ENCODE peak calls at places on chromosome 7, in seven cellular contexts. S, C, L, P, K, J and G are unnamed samples.

GRCh38 chr7:140899883-140900282 is 24.8 kb downstream of the BRAF start:
- DNase-seq in P (no peak), S (peak), J (no peak), K (peak), L (no peak), C (no peak), G (no peak)

GRCh38 chr7:2666588-2667250 is 21.3 kb upstream of the AMZ1 start:
- DNase-seq in P (peak), L (no peak), S (no peak), C (no peak), J (no peak), K (no peak), G (no peak)

GRCh38 chr7:158302274-158303070 is 285.2 kb downstream of the PTPRN2 start:
- DNase-seq in J (no peak), C (peak), L (no peak), S (no peak), K (no peak), P (no peak), G (no peak)

GRCh38 chr7:31214751-31215150 is 125.8 kb downstream of the NEUROD6 start:
- DNase-seq in C (no peak), K (no peak), J (no peak), L (no peak), S (no peak), P (no peak), G (no peak)

GRCh38 chr7:112322070-112322469 is 115.6 kb downstream of the ZNF277 start:
- DNase-seq in S (no peak), C (no peak), J (no peak), L (no peak), P (no peak), K (no peak), G (no peak)

GRCh38 chr7:27168265-27168947 is 3.1 kb upstream of the HOXA9 start:
- DNase-seq in P (peak), C (no peak), K (no peak), S (no peak), J (no peak), L (no peak), G (no peak)

GRCh38 chr7:28921822-28922221 is 36.3 kb downstream of the TRIL start:
- DNase-seq in K (peak), S (peak), J (peak), P (peak), L (peak), C (peak), G (peak)

GRCh38 chr7:87003872-87004798 is 55.3 kb downstream of the ELAPOR2 start:
- DNase-seq in P (no peak), S (no peak), L (peak), J (no peak), K (peak), C (no peak), G (no peak)

GRCh38 chr7:151403764-151404163 is 6.1 kb downstream of the WDR86 start:
- DNase-seq in S (no peak), P (no peak), L (no peak), J (no peak), K (no peak), C (no peak), G (no peak)

GRCh38 chr7:46547044-46547443 is 626.0 kb upstream of the IGFBP3 start:
- DNase-seq in K (no peak), S (no peak), L (no peak), J (no peak), C (no peak), P (no peak), G (no peak)

GRCh38 chr7:14233026-14233897 is 243.8 kb upstream of the ETV1 start:
- DNase-seq in K (no peak), J (peak), S (peak), L (no peak), P (peak), C (no peak), G (no peak)

GRCh38 chr7:6284055-6284400 is 11.6 kb upstream of the CYTH3 start:
- DNase-seq in P (no peak), K (no peak), L (no peak), J (no peak), S (no peak), C (no peak), G (no peak)

GRCh38 chr7:92835851-92836488 is 403 bp downstream of the CDK6 start:
- DNase-seq in C (peak), S (peak), K (peak), P (peak), L (no peak), J (no peak), G (peak)

GRCh38 chr7:227940-228339 is 35.6 kb downstream of the FAM20C start:
- DNase-seq in P (no peak), L (no peak), K (no peak), J (no peak), C (no peak), S (no peak), G (no peak)

GRCh38 chr7:125406111-125406510 is 476.5 kb upstream of the POT1 start:
- DNase-seq in C (no peak), L (no peak), P (no peak), J (no peak), S (no peak), K (no peak), G (no peak)

GRCh38 chr7:66905689-66906088 is 15.3 kb upstream of the TMEM248 start:
- DNase-seq in P (no peak), J (no peak), C (no peak), K (no peak), L (no peak), S (no peak), G (no peak)

GRCh38 chr7:66629222-66629658 is 559 bp downstream of the KCTD7 start:
- DNase-seq in S (no peak), J (no peak), P (no peak), K (peak), C (no peak), L (no peak), G (no peak)

GRCh38 chr7:135177021-135177696 is 6.7 kb upstream of the CYREN start:
- DNase-seq in L (no peak), C (no peak), J (no peak), P (no peak), S (no peak), K (peak), G (no peak)

GRCh38 chr7:157977306-157977705 is 610.3 kb downstream of the PTPRN2 start:
- DNase-seq in J (no peak), C (no peak), S (no peak), K (no peak), P (no peak), L (no peak), G (no peak)

GRCh38 chr7:21651697-21652096 is 108.9 kb downstream of the DNAH11 start:
- DNase-seq in C (no peak), K (no peak), P (no peak), L (no peak), J (no peak), S (peak), G (no peak)
- TF ChIP-seq CTCF in C (no peak), K (no peak), P (no peak), L (no peak), J (no peak), S (no peak), G (no peak)

GRCh38 chr7:43727003-43727402 is 2.3 kb downstream of the COA1 start:
- DNase-seq in L (no peak), S (no peak), J (no peak), P (no peak), C (no peak), K (no peak), G (no peak)

GRCh38 chr7:43726466-43726865 is 2.9 kb downstream of the COA1 start:
- DNase-seq in K (no peak), L (no peak), P (no peak), S (no peak), C (no peak), J (no peak), G (no peak)

GRCh38 chr7:43729924-43730248 is 563 bp upstream of the COA1 start:
- DNase-seq in S (no peak), L (no peak), J (no peak), P (no peak), C (no peak), K (no peak), G (no peak)

GRCh38 chr7:43727494-43727893 is 1.8 kb downstream of the COA1 start:
- DNase-seq in K (no peak), P (no peak), S (no peak), J (no peak), C (no peak), L (no peak), G (no peak)

GRCh38 chr7:43729214-43729923 is at the start of gene COA1:
- DNase-seq in J (peak), L (peak), P (peak), C (peak), K (peak), S (peak), G (peak)
- TF ChIP-seq CTCF in J (no peak), L (peak), P (no peak), C (no peak), K (peak), S (peak), G (no peak)

GRCh38 chr7:16099302-16099832 is 322.0 kb downstream of the CRPPA start:
- DNase-seq in J (no peak), L (no peak), P (no peak), S (no peak), K (no peak), C (no peak), G (no peak)

GRCh38 chr7:16094651-16095050 is 326.7 kb downstream of the CRPPA start:
- DNase-seq in K (no peak), L (no peak), C (no peak), S (no peak), J (no peak), P (no peak), G (no peak)

GRCh38 chr7:16098058-16098457 is 323.3 kb downstream of the CRPPA start:
- DNase-seq in K (no peak), S (peak), P (no peak), L (no peak), J (no peak), C (no peak), G (no peak)

GRCh38 chr7:16092711-16093110 is 328.6 kb downstream of the CRPPA start:
- DNase-seq in K (no peak), P (no peak), S (no peak), C (no peak), J (no peak), L (no peak), G (no peak)

GRCh38 chr7:16098585-16099179 is 322.7 kb downstream of the CRPPA start:
- DNase-seq in L (no peak), S (peak), K (no peak), C (no peak), P (no peak), J (peak), G (no peak)
- TF ChIP-seq CTCF in L (peak), S (peak), K (peak), C (peak), P (peak), J (peak), G (no peak)

GRCh38 chr7:16114633-16115032 is 306.7 kb downstream of the CRPPA start:
- DNase-seq in P (no peak), K (no peak), C (no peak), L (no peak), S (peak), J (peak), G (no peak)
- TF ChIP-seq CTCF in P (no peak), K (no peak), C (peak), L (peak), S (peak), J (peak), G (no peak)

GRCh38 chr7:98404840-98405239 is 4.0 kb upstream of the BAIAP2L1 start:
- DNase-seq in J (no peak), S (no peak), C (no peak), L (no peak), K (no peak), P (no peak), G (no peak)
- TF ChIP-seq CTCF in J (no peak), S (no peak), C (no peak), L (no peak), K (no peak), P (no peak), G (no peak)

DNA sequence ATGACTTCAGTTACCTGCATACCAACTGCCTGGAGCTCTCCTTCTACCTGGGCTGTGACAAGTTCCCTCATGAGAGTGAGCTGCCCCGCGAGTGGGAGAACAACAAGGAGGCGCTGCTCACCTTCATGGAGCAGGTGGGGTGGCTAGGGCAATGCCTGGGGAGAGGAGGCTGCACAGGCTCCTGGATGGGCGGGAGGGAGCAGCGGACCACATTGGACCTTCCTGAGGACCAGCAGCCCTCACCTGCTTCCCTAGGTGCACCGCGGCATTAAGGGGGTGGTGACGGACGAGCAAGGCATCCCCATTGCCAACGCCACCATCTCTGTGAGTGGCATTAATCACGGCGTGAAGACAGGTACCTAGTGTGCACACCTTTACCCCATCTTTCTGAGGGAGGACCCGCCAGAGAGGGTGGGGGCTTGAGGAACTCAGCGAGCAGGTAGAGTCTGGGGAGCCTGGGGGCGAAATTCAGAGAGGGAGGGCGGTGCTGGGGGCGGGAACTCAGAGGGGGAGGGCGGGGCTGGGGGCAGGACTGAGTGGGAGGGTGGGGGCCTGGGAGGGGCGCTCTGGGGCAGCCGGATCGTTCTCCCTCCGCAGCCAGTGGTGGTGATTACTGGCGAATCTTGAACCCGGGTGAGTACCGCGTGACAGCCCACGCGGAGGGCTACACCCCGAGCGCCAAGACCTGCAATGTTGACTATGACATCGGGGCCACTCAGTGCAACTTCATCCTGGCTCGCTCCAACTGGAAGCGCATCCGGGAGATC is 9.0 kb downstream of the AEBP1 start:
- DNase-seq in K (no peak), C (no peak), L (no peak), P (no peak), J (no peak), S (no peak), G (no peak)
- TF ChIP-seq CTCF in K (no peak), C (no peak), L (no peak), P (no peak), J (no peak), S (no peak), G (no peak)

DNA sequence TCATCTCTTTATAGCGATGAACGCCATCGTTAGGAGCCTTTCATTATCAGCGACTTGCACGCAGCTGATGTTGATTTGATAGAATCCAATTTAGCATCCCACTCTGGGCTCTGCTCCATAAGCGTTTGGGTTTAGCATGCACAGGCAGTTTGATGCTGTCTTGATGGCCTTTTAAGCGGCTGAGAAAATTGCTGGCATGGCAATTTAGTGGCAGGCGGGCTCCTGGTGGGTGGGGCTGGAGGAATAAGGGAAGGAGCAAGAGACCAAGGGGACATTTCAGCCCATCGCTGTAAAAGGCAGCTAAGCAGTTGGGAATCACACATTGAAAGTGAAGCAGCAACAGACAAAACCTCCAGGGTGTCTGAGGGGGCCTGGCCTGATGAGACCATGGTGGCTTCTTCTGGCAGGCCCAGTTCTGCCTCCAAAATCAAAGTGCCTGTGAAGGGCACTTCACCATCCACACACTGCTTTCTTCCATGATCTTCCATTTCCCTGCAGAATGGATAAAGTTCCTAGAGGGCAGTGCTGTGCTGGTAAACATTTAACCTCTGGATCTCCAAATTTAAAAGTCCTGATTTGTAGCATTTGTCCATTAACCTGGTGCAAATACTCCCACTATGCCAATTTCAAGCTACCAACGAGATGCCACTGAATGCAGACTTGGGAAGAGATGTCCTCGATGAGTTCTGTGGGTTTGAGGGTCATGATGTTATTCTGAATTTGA is 107.9 kb upstream of the PLXNA4 start:
- DNase-seq in P (no peak), S (no peak), K (peak), L (no peak), C (no peak), J (no peak), G (no peak)
- TF ChIP-seq CTCF in P (no peak), S (no peak), K (no peak), L (no peak), C (no peak), J (no peak), G (no peak)